ENCODE peak calls at places on chromosomes 3 and 15, in five cellular contexts. One of them, this sample, is unnamed.

GRCh38 chr3:184110316-184110725 is 13.5 kb downstream of the HTR3E start:
- DNase-seq in CD8-positive, alpha-beta memory T cell: no peak
- DNase-seq in effector memory CD4-positive, alpha-beta T cell: no peak
- DNase-seq in H1: no peak
- DNase-seq in adrenal gland: peak; percentile 51
- DNase-seq in this sample: no peak

GRCh38 chr3:149020196-149020838 is 29.0 kb downstream of the GYG1 start:
- DNase-seq in adrenal gland: no peak
- DNase-seq in effector memory CD4-positive, alpha-beta T cell: no peak
- DNase-seq in CD8-positive, alpha-beta memory T cell: no peak
- DNase-seq in H1: no peak
- DNase-seq in this sample: peak; percentile 87

GRCh38 chr3:48614044-48614443 is 4.6 kb upstream of the UQCRC1 start:
- DNase-seq in adrenal gland: no peak
- DNase-seq in H1: no peak
- DNase-seq in effector memory CD4-positive, alpha-beta T cell: no peak
- DNase-seq in CD8-positive, alpha-beta memory T cell: no peak
- DNase-seq in this sample: no peak

GRCh38 chr3:18194431-18194830 is 230.7 kb downstream of the SATB1 start:
- DNase-seq in adrenal gland: no peak
- DNase-seq in H1: no peak
- DNase-seq in effector memory CD4-positive, alpha-beta T cell: no peak
- DNase-seq in CD8-positive, alpha-beta memory T cell: no peak
- DNase-seq in this sample: no peak

GRCh38 chr15:90161946-90162345 is 39.2 kb upstream of the SEMA4B start:
- DNase-seq in H1: no peak
- DNase-seq in CD8-positive, alpha-beta memory T cell: no peak
- DNase-seq in effector memory CD4-positive, alpha-beta T cell: no peak
- DNase-seq in adrenal gland: no peak
- DNase-seq in this sample: no peak

GRCh38 chr3:45462522-45463262 is 74.3 kb downstream of the LARS2 start:
- DNase-seq in H1: no peak
- DNase-seq in CD8-positive, alpha-beta memory T cell: no peak
- DNase-seq in adrenal gland: no peak
- DNase-seq in effector memory CD4-positive, alpha-beta T cell: no peak
- DNase-seq in this sample: no peak

GRCh38 chr3:125683067-125683844 is 88.0 kb upstream of the OSBPL11 start:
- DNase-seq in CD8-positive, alpha-beta memory T cell: no peak
- DNase-seq in H1: no peak
- DNase-seq in effector memory CD4-positive, alpha-beta T cell: no peak
- DNase-seq in adrenal gland: no peak
- DNase-seq in this sample: peak; percentile 80

GRCh38 chr3:37453393-37454391 is 279.3 kb upstream of the LRRFIP2 start:
- DNase-seq in effector memory CD4-positive, alpha-beta T cell: no peak
- DNase-seq in CD8-positive, alpha-beta memory T cell: no peak
- DNase-seq in H1: peak; percentile 58
- DNase-seq in adrenal gland: peak; percentile 83
- DNase-seq in this sample: peak; percentile 91

GRCh38 chr3:132550579-132551305 is 46.3 kb upstream of the ACKR4 start:
- DNase-seq in CD8-positive, alpha-beta memory T cell: no peak
- DNase-seq in H1: no peak
- DNase-seq in effector memory CD4-positive, alpha-beta T cell: no peak
- DNase-seq in adrenal gland: no peak
- DNase-seq in this sample: no peak

GRCh38 chr3:51930439-51930838 is 11.3 kb downstream of the RRP9 start:
- DNase-seq in effector memory CD4-positive, alpha-beta T cell: no peak
- DNase-seq in CD8-positive, alpha-beta memory T cell: no peak
- DNase-seq in adrenal gland: no peak
- DNase-seq in H1: no peak
- DNase-seq in this sample: no peak

GRCh38 chr15:72593838-72594237 is 60.7 kb upstream of the GOLGA6B start:
- DNase-seq in H1: no peak
- DNase-seq in adrenal gland: no peak
- DNase-seq in effector memory CD4-positive, alpha-beta T cell: no peak
- DNase-seq in CD8-positive, alpha-beta memory T cell: no peak
- DNase-seq in this sample: no peak

GRCh38 chr3:30245805-30246622 is 360.4 kb upstream of the TGFBR2 start:
- DNase-seq in CD8-positive, alpha-beta memory T cell: no peak
- DNase-seq in effector memory CD4-positive, alpha-beta T cell: no peak
- DNase-seq in adrenal gland: no peak
- DNase-seq in H1: peak; percentile 46
- DNase-seq in this sample: no peak

GRCh38 chr3:195873971-195874370 is 34.4 kb downstream of the TNK2 start:
- DNase-seq in adrenal gland: no peak
- DNase-seq in H1: no peak
- DNase-seq in CD8-positive, alpha-beta memory T cell: no peak
- DNase-seq in effector memory CD4-positive, alpha-beta T cell: no peak
- DNase-seq in this sample: no peak

GRCh38 chr15:64249842-64250575 is 87.2 kb upstream of the PPIB start:
- DNase-seq in adrenal gland: no peak
- DNase-seq in CD8-positive, alpha-beta memory T cell: no peak
- DNase-seq in H1: no peak
- DNase-seq in effector memory CD4-positive, alpha-beta T cell: no peak
- DNase-seq in this sample: no peak

GRCh38 chr3:151697496-151697895 is 36.2 kb upstream of the AADACL2 start:
- DNase-seq in adrenal gland: no peak
- DNase-seq in effector memory CD4-positive, alpha-beta T cell: no peak
- DNase-seq in H1: no peak
- DNase-seq in CD8-positive, alpha-beta memory T cell: no peak
- DNase-seq in this sample: no peak

GRCh38 chr3:128036119-128036518 is 16.1 kb upstream of the SEC61A1 start:
- DNase-seq in H1: peak; percentile 14
- DNase-seq in effector memory CD4-positive, alpha-beta T cell: no peak
- DNase-seq in CD8-positive, alpha-beta memory T cell: no peak
- DNase-seq in adrenal gland: no peak
- DNase-seq in this sample: no peak

GRCh38 chr3:120487079-120487693 is 36.4 kb upstream of the FSTL1 start:
- DNase-seq in adrenal gland: no peak
- DNase-seq in CD8-positive, alpha-beta memory T cell: no peak
- DNase-seq in H1: no peak
- DNase-seq in effector memory CD4-positive, alpha-beta T cell: no peak
- DNase-seq in this sample: no peak

GRCh38 chr3:177295116-177295515 is 97.8 kb upstream of the TBL1XR1 start:
- DNase-seq in adrenal gland: no peak
- DNase-seq in effector memory CD4-positive, alpha-beta T cell: no peak
- DNase-seq in CD8-positive, alpha-beta memory T cell: no peak
- DNase-seq in H1: no peak
- DNase-seq in this sample: no peak

GRCh38 chr15:90561344-90562244 is 31.9 kb downstream of the CRTC3 start:
- DNase-seq in adrenal gland: no peak
- DNase-seq in effector memory CD4-positive, alpha-beta T cell: no peak
- DNase-seq in CD8-positive, alpha-beta memory T cell: no peak
- DNase-seq in H1: no peak
- DNase-seq in this sample: no peak

GRCh38 chr3:179175358-179175757 is 27.2 kb downstream of the PIK3CA start:
- DNase-seq in adrenal gland: no peak
- DNase-seq in effector memory CD4-positive, alpha-beta T cell: no peak
- DNase-seq in CD8-positive, alpha-beta memory T cell: no peak
- DNase-seq in H1: no peak
- DNase-seq in this sample: no peak

GRCh38 chr3:127473244-127474024 is 117.1 kb downstream of the TPRA1 start:
- DNase-seq in effector memory CD4-positive, alpha-beta T cell: no peak
- DNase-seq in adrenal gland: no peak
- DNase-seq in CD8-positive, alpha-beta memory T cell: no peak
- DNase-seq in H1: peak; percentile 91
- DNase-seq in this sample: no peak

GRCh38 chr3:27224197-27224596 is 145.0 kb downstream of the NEK10 start:
- DNase-seq in H1: no peak
- DNase-seq in CD8-positive, alpha-beta memory T cell: no peak
- DNase-seq in effector memory CD4-positive, alpha-beta T cell: no peak
- DNase-seq in adrenal gland: no peak
- DNase-seq in this sample: peak; percentile 77

GRCh38 chr15:83352124-83352523 is 67.7 kb upstream of the BNC1 start:
- DNase-seq in effector memory CD4-positive, alpha-beta T cell: no peak
- DNase-seq in H1: no peak
- DNase-seq in adrenal gland: no peak
- DNase-seq in CD8-positive, alpha-beta memory T cell: no peak
- DNase-seq in this sample: no peak

GRCh38 chr15:79023546-79023890 is 67.1 kb downstream of the RASGRF1 start:
- DNase-seq in adrenal gland: no peak
- DNase-seq in H1: no peak
- DNase-seq in effector memory CD4-positive, alpha-beta T cell: no peak
- DNase-seq in CD8-positive, alpha-beta memory T cell: no peak
- DNase-seq in this sample: no peak

GRCh38 chr3:12350151-12350813 is 61.4 kb downstream of the PPARG start:
- DNase-seq in H1: no peak
- DNase-seq in adrenal gland: peak; percentile 56
- DNase-seq in effector memory CD4-positive, alpha-beta T cell: no peak
- DNase-seq in CD8-positive, alpha-beta memory T cell: no peak
- DNase-seq in this sample: peak; percentile 32

GRCh38 chr3:194928183-194928736 is 242.6 kb downstream of the FAM43A start:
- DNase-seq in H1: peak; percentile 13
- DNase-seq in adrenal gland: no peak
- DNase-seq in effector memory CD4-positive, alpha-beta T cell: no peak
- DNase-seq in CD8-positive, alpha-beta memory T cell: no peak
- DNase-seq in this sample: no peak

GRCh38 chr3:127547761-127548605 is 42.5 kb downstream of the TPRA1 start:
- DNase-seq in CD8-positive, alpha-beta memory T cell: peak; percentile 65
- DNase-seq in adrenal gland: peak; percentile 76
- DNase-seq in H1: peak; percentile 97
- DNase-seq in effector memory CD4-positive, alpha-beta T cell: peak; percentile 52
- DNase-seq in this sample: peak; percentile 79

GRCh38 chr3:156678216-156678615 is 3.8 kb downstream of the TIPARP start:
- DNase-seq in CD8-positive, alpha-beta memory T cell: no peak
- DNase-seq in adrenal gland: no peak
- DNase-seq in H1: no peak
- DNase-seq in effector memory CD4-positive, alpha-beta T cell: no peak
- DNase-seq in this sample: no peak
- H3K4me1 ChIP-seq in CD8-positive, alpha-beta memory T cell: peaks cover 73% of the 10 kb centered on the region
- H3K4me1 ChIP-seq in adrenal gland: peaks cover 61% of the 10 kb centered on the region
- H3K4me1 ChIP-seq in H1: no peaks in the 10 kb centered on the region
- H3K4me1 ChIP-seq in effector memory CD4-positive, alpha-beta T cell: peaks cover 18% of the 10 kb centered on the region
- H3K4me1 ChIP-seq in this sample: peaks cover 7% of the 10 kb centered on the region

DNA sequence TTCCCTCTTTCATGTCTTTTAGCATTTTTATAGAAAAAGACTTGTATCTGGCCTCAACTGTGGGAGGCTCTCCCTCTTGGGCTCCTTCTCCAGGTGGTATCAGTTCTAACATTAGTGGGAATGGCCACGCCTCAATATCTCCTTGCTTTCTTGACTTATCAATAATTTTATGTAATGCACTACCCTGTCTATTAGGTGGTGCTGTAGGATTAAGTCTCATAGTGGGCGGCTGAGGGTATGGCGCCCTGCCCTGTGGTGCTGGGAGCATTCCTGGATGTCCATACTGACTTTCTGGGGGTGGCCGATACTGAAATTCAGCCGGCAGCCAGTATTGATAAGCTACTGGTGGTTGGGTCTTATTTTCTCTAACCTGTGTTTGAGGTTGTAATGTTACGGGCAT is 8.7 kb upstream of the RPUSD3 start:
- DNase-seq in adrenal gland: no peak
- DNase-seq in H1: no peak
- DNase-seq in effector memory CD4-positive, alpha-beta T cell: no peak
- DNase-seq in CD8-positive, alpha-beta memory T cell: no peak
- DNase-seq in this sample: no peak
- H3K4me3 ChIP-seq in adrenal gland: no peak overlapping the region
- H3K4me3 ChIP-seq in H1: no peak overlapping the region
- H3K4me3 ChIP-seq in effector memory CD4-positive, alpha-beta T cell: no peak overlapping the region
- H3K4me3 ChIP-seq in CD8-positive, alpha-beta memory T cell: no peak overlapping the region
- H3K4me3 ChIP-seq in this sample: no peak overlapping the region

DNA sequence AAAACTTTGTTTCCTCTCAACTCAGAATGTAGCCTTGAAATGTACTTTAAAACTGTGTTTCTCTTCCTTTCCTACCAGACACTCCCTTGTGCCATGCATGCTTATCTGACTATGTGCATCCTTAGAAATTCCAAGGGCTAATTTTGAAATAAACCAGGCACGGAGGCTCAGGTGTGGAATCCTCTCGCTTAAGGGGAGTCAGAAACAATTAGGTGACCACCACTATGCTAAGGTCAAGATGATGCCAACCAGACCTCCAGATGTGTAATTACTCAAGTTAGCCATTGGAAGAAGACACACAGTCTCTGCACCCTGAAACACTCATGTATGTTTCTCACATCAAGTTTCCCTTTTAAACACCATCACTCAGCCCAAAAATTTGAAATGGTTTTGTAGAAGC is 572.1 kb downstream of the VGLL3 start:
- DNase-seq in effector memory CD4-positive, alpha-beta T cell: no peak
- DNase-seq in CD8-positive, alpha-beta memory T cell: no peak
- DNase-seq in adrenal gland: no peak
- DNase-seq in H1: no peak
- DNase-seq in this sample: no peak
- H3K4me1 ChIP-seq in effector memory CD4-positive, alpha-beta T cell: no peaks in the 10 kb centered on the region
- H3K4me1 ChIP-seq in CD8-positive, alpha-beta memory T cell: no peaks in the 10 kb centered on the region
- H3K4me1 ChIP-seq in adrenal gland: no peaks in the 10 kb centered on the region
- H3K4me1 ChIP-seq in H1: no peaks in the 10 kb centered on the region
- H3K4me1 ChIP-seq in this sample: no peaks in the 10 kb centered on the region

GRCh38 chr15:40306908-40307307 is 827 bp downstream of the PLCB2 start:
- DNase-seq in H1: no peak
- DNase-seq in adrenal gland: no peak
- DNase-seq in CD8-positive, alpha-beta memory T cell: no peak
- DNase-seq in effector memory CD4-positive, alpha-beta T cell: no peak
- DNase-seq in this sample: no peak

GRCh38 chr15:40308844-40309189 is 1.1 kb upstream of the PLCB2 start:
- DNase-seq in H1: no peak
- DNase-seq in effector memory CD4-positive, alpha-beta T cell: no peak
- DNase-seq in CD8-positive, alpha-beta memory T cell: no peak
- DNase-seq in adrenal gland: no peak
- DNase-seq in this sample: peak; percentile 73

GRCh38 chr15:40307421-40308165 is at the start of gene PLCB2:
- DNase-seq in CD8-positive, alpha-beta memory T cell: peak; percentile 61
- DNase-seq in H1: no peak
- DNase-seq in effector memory CD4-positive, alpha-beta T cell: peak; percentile 61
- DNase-seq in adrenal gland: no peak
- DNase-seq in this sample: peak; percentile 80

GRCh38 chr15:40305281-40305680 is 2.5 kb downstream of the PLCB2 start:
- DNase-seq in H1: no peak
- DNase-seq in effector memory CD4-positive, alpha-beta T cell: no peak
- DNase-seq in CD8-positive, alpha-beta memory T cell: no peak
- DNase-seq in adrenal gland: no peak
- DNase-seq in this sample: no peak

DNA sequence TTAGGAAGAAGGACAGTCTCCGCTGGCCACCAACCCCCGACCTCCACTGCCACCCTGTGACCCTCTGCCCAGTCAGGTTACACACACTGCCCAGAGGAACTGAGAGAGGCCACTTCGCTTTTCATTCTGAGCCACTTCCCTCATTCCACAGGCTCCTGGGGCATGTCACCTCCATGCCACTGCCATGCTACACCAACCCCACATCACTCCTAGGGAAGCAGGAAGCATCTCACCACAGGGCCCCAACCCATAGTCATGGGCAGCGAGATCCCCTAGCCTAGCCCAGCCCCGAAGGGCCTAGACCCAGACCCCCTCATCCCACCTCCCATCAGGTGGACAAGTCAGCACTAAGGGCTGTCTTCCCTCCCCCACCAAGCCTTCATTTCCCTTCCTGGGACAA is 1.4 kb downstream of the PLCB2 start:
- DNase-seq in adrenal gland: no peak
- DNase-seq in CD8-positive, alpha-beta memory T cell: no peak
- DNase-seq in H1: no peak
- DNase-seq in effector memory CD4-positive, alpha-beta T cell: no peak
- DNase-seq in this sample: peak; percentile 48
- H3K4me3 ChIP-seq in adrenal gland: no peak overlapping the region
- H3K4me3 ChIP-seq in CD8-positive, alpha-beta memory T cell: peak overlapping the region; percentile 100
- H3K4me3 ChIP-seq in H1: no peak overlapping the region
- H3K4me3 ChIP-seq in effector memory CD4-positive, alpha-beta T cell: peak overlapping the region; percentile 95
- H3K4me3 ChIP-seq in this sample: no peak overlapping the region